ENCODE peak calls at places on chromosomes 5 and 9, in four cellular contexts. D is fibroblast of pulmonary artery; A is activated T-helper 1 cell treated with anti-CD3 and anti-CD28 coated beads, Interleukin-12 subunit alpha, Interleukin-12 subunit beta, Interleukin-2, Interleukin-4 antibody, amounts not matched to agents 30 ng/mL and 10 ng/mL and 1 ng/mL, durations not matched to agents 14 hours and 24 hours and 36 hours; L is T-cell. E is an unnamed sample.

GRCh38 chr9:127909839-127910273 is 7.0 kb downstream of the ST6GALNAC4 start:
- DNase-seq in D (no peak), L (no peak), A (no peak), E (no peak)

GRCh38 chr9:93035821-93036351 is 22.6 kb upstream of the SUSD3 start:
- DNase-seq in A (no peak), L (no peak), D (no peak), E (no peak)

GRCh38 chr9:122122903-122123632 is 30.0 kb upstream of the TTLL11 start:
- DNase-seq in D (peak; percentile 80), L (peak; percentile 29), A (peak; percentile 59), E (peak; percentile 77)

GRCh38 chr5:147619281-147619680 is 109.4 kb upstream of the DPYSL3 start:
- DNase-seq in A (no peak), L (no peak), D (no peak), E (peak; percentile 2)

GRCh38 chr5:124923131-124923530 is 176.7 kb upstream of the ZNF608 start:
- DNase-seq in D (peak; percentile 47), A (no peak), L (no peak), E (peak; percentile 55)

GRCh38 chr9:106796771-106797170 is 66.2 kb upstream of the ZNF462 start:
- DNase-seq in A (no peak), D (no peak), L (no peak), E (no peak)

GRCh38 chr9:98727428-98727827 is 18.7 kb upstream of the GABBR2 start:
- DNase-seq in L (no peak), A (no peak), D (no peak), E (no peak)

GRCh38 chr5:38265546-38266179 is 7.3 kb downstream of the EGFLAM start:
- DNase-seq in L (peak; percentile 10), D (peak; percentile 65), A (peak; percentile 28), E (peak; percentile 61)

GRCh38 chr5:92801921-92802320 is 779.1 kb downstream of the NR2F1-AS1 start:
- DNase-seq in A (no peak), L (no peak), D (peak; percentile 6), E (peak; percentile 7)

GRCh38 chr9:19409406-19410194 is 791 bp downstream of the ACER2 start:
- DNase-seq in L (no peak), A (no peak), D (peak; percentile 43), E (no peak)

GRCh38 chr9:34520505-34521385 is 2.0 kb downstream of the ENHO start:
- DNase-seq in A (no peak), L (no peak), D (no peak), E (no peak)

GRCh38 chr5:116733995-116734716 is 159.5 kb upstream of the SEMA6A start:
- DNase-seq in A (no peak), D (no peak), L (no peak), E (no peak)

GRCh38 chr9:95462419-95463121 is 54.2 kb downstream of the PTCH1 start:
- DNase-seq in D (peak; percentile 87), A (peak; percentile 78), L (peak; percentile 80), E (peak; percentile 81)

GRCh38 chr9:136925414-136926153 is 19.0 kb downstream of the FBXW5 start:
- DNase-seq in L (no peak), A (no peak), D (no peak), E (no peak)

GRCh38 chr5:154484393-154484944 is 6.4 kb upstream of the HAND1 start:
- DNase-seq in L (no peak), A (no peak), D (no peak), E (no peak)

GRCh38 chr5:55991768-55992486 is 2.8 kb downstream of the IL6ST start:
- DNase-seq in L (no peak), A (no peak), D (peak; percentile 36), E (peak; percentile 40)

GRCh38 chr9:133160742-133161541 is 2.8 kb downstream of the GBGT1 start:
- DNase-seq in A (no peak), L (no peak), D (peak; percentile 85), E (peak; percentile 59)

GRCh38 chr5:111469293-111469896 is 42.9 kb downstream of the STARD4 start:
- DNase-seq in A (no peak), D (no peak), L (no peak), E (no peak)

GRCh38 chr9:28648723-28649122 is 1075.4 kb upstream of the C9orf72 start:
- DNase-seq in L (no peak), D (no peak), A (no peak), E (no peak)

GRCh38 chr5:6637022-6637421 is 3.8 kb downstream of the SRD5A1 start:
- DNase-seq in D (no peak), A (no peak), L (no peak), E (no peak)

GRCh38 chr5:94545870-94546625 is 72.4 kb downstream of the KIAA0825 start:
- DNase-seq in D (no peak), L (no peak), A (no peak), E (no peak)

GRCh38 chr5:148993283-148993936 is 69.5 kb downstream of the SH3TC2 start:
- DNase-seq in L (no peak), A (no peak), D (no peak), E (no peak)

GRCh38 chr5:40679998-40680681 is 425 bp downstream of the PTGER4 start:
- DNase-seq in A (no peak), D (no peak), L (no peak), E (no peak)

GRCh38 chr9:105344283-105344682 is 99.8 kb downstream of the SLC44A1 start:
- DNase-seq in D (peak; percentile 79), L (no peak), A (no peak), E (peak; percentile 40)

GRCh38 chr5:142977363-142978051 is 207.3 kb downstream of the ARHGAP26 start:
- DNase-seq in L (peak; percentile 59), D (peak; percentile 94), A (peak; percentile 55), E (peak; percentile 71)

GRCh38 chr5:159448-160172 is 31.7 kb upstream of the LRRC14B start:
- DNase-seq in D (peak; percentile 24), L (no peak), A (no peak), E (peak; percentile 9)

E was measured in fibroblast of the aortic adventitia.